ENCODE peak calls at places on chromosome 19, in four cellular contexts. One of them, this sample, is unnamed.

GRCh38 chr19:8224394-8225145 is 15.4 kb downstream of the CERS4 start:
- DNase-seq in K562: no peak
- DNase-seq in IMR-90: no peak
- DNase-seq in H1: no peak
- DNase-seq in this sample: no peak

GRCh38 chr19:49106648-49107135 is 7.5 kb upstream of the LIN7B start:
- DNase-seq in K562: peak
- DNase-seq in IMR-90: peak
- DNase-seq in H1: peak
- DNase-seq in this sample: no peak

GRCh38 chr19:35171730-35172129 is 17.2 kb downstream of the FXYD5 start:
- DNase-seq in K562: no peak
- DNase-seq in IMR-90: no peak
- DNase-seq in H1: no peak
- DNase-seq in this sample: no peak

GRCh38 chr19:35070471-35070870 is 28.9 kb downstream of the HPN start:
- DNase-seq in K562: peak
- DNase-seq in IMR-90: no peak
- DNase-seq in H1: no peak
- DNase-seq in this sample: no peak

GRCh38 chr19:38089440-38089839 is 134.6 kb downstream of the DPF1 start:
- DNase-seq in K562: no peak
- DNase-seq in IMR-90: no peak
- DNase-seq in H1: no peak
- DNase-seq in this sample: no peak

GRCh38 chr19:54560881-54561385 is 12.7 kb upstream of the LILRA2 start:
- DNase-seq in K562: no peak
- DNase-seq in IMR-90: no peak
- DNase-seq in H1: no peak
- DNase-seq in this sample: no peak

GRCh38 chr19:48470856-48471255 is 1.7 kb downstream of the CYTH2 start:
- DNase-seq in K562: no peak
- DNase-seq in IMR-90: no peak
- DNase-seq in H1: no peak
- DNase-seq in this sample: no peak

GRCh38 chr19:34428549-34429285 is 536 bp downstream of the UBA2 start:
- DNase-seq in K562: peak
- DNase-seq in IMR-90: peak
- DNase-seq in H1: peak
- DNase-seq in this sample: no peak

GRCh38 chr19:18939922-18940775 is 868 bp downstream of the HOMER3 start:
- DNase-seq in K562: no peak
- DNase-seq in IMR-90: peak
- DNase-seq in H1: peak
- DNase-seq in this sample: no peak

GRCh38 chr19:18494267-18494607 is 27.6 kb downstream of the ELL start:
- DNase-seq in K562: no peak
- DNase-seq in IMR-90: peak
- DNase-seq in H1: no peak
- DNase-seq in this sample: no peak

GRCh38 chr19:16074488-16075365 is 1.6 kb upstream of the TPM4 start:
- DNase-seq in K562: no peak
- DNase-seq in IMR-90: no peak
- DNase-seq in H1: peak
- DNase-seq in this sample: no peak

GRCh38 chr19:16075430-16076153 is 703 bp upstream of the TPM4 start:
- DNase-seq in K562: no peak
- DNase-seq in IMR-90: no peak
- DNase-seq in H1: no peak
- DNase-seq in this sample: no peak

GRCh38 chr19:16076154-16076957 is at the start of gene TPM4:
- DNase-seq in K562: peak
- DNase-seq in IMR-90: peak
- DNase-seq in H1: peak
- DNase-seq in this sample: peak

GRCh38 chr19:16073481-16073880 is 2.8 kb upstream of the TPM4 start:
- DNase-seq in K562: no peak
- DNase-seq in IMR-90: no peak
- DNase-seq in H1: peak
- DNase-seq in this sample: no peak

DNA sequence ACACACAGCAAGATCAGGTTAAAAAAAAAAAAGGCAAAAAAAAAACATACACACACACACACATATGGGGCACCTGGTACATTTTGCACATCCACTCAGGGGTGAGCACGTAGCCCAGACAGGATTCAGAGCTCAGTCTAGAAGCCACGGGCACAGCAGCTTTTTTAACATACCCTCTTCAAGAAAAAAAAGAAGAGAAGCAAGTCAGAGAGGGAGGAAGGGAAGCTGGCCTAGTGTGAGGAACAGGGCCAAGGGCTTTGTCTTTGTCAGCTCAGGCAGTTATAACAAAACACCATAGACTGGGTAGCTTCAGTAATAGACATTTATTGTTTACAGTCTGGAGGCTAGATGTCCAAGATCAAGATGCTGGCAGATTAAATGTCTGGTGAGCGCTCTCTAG is 2.3 kb upstream of the TPM4 start:
- DNase-seq in K562: no peak
- DNase-seq in IMR-90: no peak
- DNase-seq in H1: peak
- DNase-seq in this sample: no peak
- TF ChIP-seq CHD1 in K562: no peak
- TF ChIP-seq CHD1 in IMR-90: no peak
- TF ChIP-seq CHD1 in H1: no peak
- TF ChIP-seq CHD1 in this sample: no peak

DNA sequence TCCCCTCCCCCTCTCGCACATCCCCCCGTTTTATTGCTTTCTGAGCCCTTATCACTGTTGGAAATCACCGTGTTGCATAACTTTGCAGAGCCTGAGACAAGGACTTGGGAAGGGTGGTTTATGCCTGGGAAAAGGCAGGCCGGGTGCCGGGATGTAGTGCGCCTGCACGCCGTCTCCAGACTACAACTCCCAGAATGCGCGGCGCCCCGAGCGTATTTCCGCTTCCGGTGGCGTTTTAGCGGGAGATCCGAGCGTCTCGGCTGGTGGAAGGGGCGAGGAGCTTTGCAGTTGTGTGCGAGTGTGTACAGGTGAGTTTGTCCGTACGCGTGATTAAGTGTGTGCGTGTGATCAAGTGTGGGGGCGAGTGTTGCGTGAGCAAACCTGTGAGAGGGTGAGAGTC is 75.4 kb downstream of the PEG3 start:
- DNase-seq in K562: no peak
- DNase-seq in IMR-90: no peak
- DNase-seq in H1: no peak
- DNase-seq in this sample: no peak
- TF ChIP-seq CHD1 in K562: no peak
- TF ChIP-seq CHD1 in IMR-90: no peak
- TF ChIP-seq CHD1 in H1: no peak
- TF ChIP-seq CHD1 in this sample: no peak

DNA sequence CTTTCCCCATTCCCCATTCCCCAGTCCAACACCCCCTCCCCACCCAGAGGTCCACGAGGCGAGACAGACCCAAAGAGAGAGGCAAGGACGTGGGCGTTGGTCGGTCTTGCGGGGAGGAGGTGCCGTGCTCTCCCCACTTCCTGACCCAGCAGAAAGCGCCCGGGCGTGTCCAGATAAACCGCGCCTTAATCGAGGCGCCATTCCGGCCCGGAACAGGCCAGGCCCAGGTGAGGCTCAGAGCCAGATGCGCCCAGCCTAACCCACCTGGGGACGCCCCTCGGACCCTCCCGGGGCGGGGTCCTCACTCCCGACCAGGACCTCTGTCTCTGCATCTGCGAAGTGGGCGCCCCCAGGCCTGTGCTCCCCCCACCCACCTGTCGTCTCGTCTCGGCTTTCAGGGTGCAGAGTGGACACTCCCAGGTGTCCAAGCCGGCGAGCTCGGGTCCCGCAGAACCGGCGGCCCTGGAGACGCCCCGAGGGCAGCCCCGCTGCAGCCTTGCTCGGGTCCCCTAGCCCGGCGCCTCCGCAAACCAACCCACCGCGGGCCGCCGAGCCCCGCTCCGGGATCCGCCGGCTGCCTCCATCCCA is 5.1 kb upstream of the ONECUT3 start:
- DNase-seq in K562: no peak
- DNase-seq in IMR-90: no peak
- DNase-seq in H1: peak
- DNase-seq in this sample: no peak
- TF ChIP-seq CHD1 in K562: peak
- TF ChIP-seq CHD1 in IMR-90: no peak
- TF ChIP-seq CHD1 in H1: no peak
- TF ChIP-seq CHD1 in this sample: no peak

GRCh38 chr19:52936151-52936957 is 13.1 kb upstream of the ZNF888 start:
- DNase-seq in K562: peak
- DNase-seq in IMR-90: no peak
- DNase-seq in H1: no peak
- DNase-seq in this sample: peak
- TF ChIP-seq CHD1 in K562: no peak
- TF ChIP-seq CHD1 in IMR-90: no peak
- TF ChIP-seq CHD1 in H1: no peak
- TF ChIP-seq CHD1 in this sample: no peak

GRCh38 chr19:11142528-11143171 is 12.9 kb downstream of the SPC24 start:
- DNase-seq in K562: peak
- DNase-seq in IMR-90: peak
- DNase-seq in H1: no peak
- DNase-seq in this sample: no peak
- TF ChIP-seq CHD1 in K562: no peak
- TF ChIP-seq CHD1 in IMR-90: no peak
- TF ChIP-seq CHD1 in H1: no peak
- TF ChIP-seq CHD1 in this sample: no peak

GRCh38 chr19:58561373-58562125 is 3.1 kb upstream of the UBE2M start:
- DNase-seq in K562: no peak
- DNase-seq in IMR-90: no peak
- DNase-seq in H1: no peak
- DNase-seq in this sample: no peak

GRCh38 chr19:58563823-58564222 is 5.4 kb upstream of the UBE2M start:
- DNase-seq in K562: no peak
- DNase-seq in IMR-90: no peak
- DNase-seq in H1: no peak
- DNase-seq in this sample: no peak

GRCh38 chr19:58563034-58563573 is 4.7 kb upstream of the UBE2M start:
- DNase-seq in K562: no peak
- DNase-seq in IMR-90: no peak
- DNase-seq in H1: no peak
- DNase-seq in this sample: no peak

GRCh38 chr19:58560921-58561320 is 2.5 kb upstream of the UBE2M start:
- DNase-seq in K562: no peak
- DNase-seq in IMR-90: no peak
- DNase-seq in H1: no peak
- DNase-seq in this sample: no peak

DNA sequence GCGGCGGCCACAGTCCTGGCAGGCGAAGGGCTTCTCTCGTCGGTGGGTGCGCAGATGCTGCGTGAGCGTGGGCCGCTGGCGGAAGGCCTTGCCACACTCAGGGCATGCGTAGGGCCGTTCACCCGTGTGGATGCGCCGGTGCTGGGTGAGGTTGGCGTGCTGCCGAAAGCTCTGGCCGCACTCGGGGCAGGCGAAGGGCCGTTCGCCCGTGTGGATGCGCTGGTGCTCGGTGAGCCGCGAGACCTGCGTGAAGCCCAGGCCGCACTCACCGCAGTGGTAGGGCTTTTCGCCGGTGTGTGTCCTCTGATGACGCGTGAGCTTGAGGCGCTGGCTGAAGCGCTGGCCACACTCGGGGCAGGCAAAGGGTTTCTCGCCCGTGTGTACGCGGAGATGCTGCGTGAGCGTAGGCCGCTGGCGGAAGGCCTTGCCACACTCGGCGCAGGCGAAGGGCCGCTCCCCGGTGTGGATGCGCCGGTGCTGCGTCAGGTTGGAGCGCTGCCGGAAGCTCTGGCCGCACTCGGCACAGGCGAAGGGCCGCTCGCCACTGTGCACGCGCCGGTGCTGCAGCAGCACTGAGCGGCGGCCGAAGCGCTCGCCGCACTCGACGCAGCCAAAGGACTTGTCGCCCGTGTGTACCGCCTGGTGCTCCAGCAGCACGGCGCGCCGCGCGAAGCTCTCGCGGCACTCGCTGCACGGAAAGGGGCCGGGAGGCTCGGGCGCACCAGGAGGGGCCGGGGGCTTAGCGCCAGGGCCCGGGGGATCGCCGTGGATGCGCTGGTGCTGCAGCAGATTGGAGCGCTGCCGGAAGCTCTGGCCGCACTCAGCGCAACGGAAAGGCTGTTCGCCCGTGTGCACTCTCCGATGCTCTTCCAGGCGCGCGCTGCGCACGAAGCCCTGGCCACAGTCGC is 4.0 kb upstream of the UBE2M start:
- DNase-seq in K562: no peak
- DNase-seq in IMR-90: peak
- DNase-seq in H1: no peak
- DNase-seq in this sample: no peak
- TF ChIP-seq CHD1 in K562: no peak
- TF ChIP-seq CHD1 in IMR-90: no peak
- TF ChIP-seq CHD1 in H1: no peak
- TF ChIP-seq CHD1 in this sample: no peak

This sample was measured in GM12878.